ENCODE peak calls at places on chromosomes 4 and X, in ten cellular contexts. W is testis, R is breast epithelium, C is heart left ventricle, Y is stomach, U is IMR-90, H is suprapubic skin, M is GM12878, F is uterus, K is vagina. E is an unnamed sample.

GRCh38 chr4:164572877-164573279 is 181.1 kb upstream of the SMIM31 start:
- DNase-seq in H (no peak), C (no peak), F (no peak), M (no peak), Y (no peak), U (no peak), R (no peak), K (no peak), W (no peak), E (no peak)

GRCh38 chr4:148435654-148436406 is 6.4 kb downstream of the NR3C2 start:
- DNase-seq in R (no peak), F (no peak), M (no peak), C (peak; percentile 28), K (no peak), W (peak; percentile 18), H (no peak), Y (no peak), U (no peak), E (no peak)

GRCh38 chr4:17884063-17884462 is 73.3 kb downstream of the NCAPG start:
- DNase-seq in H (no peak), C (no peak), U (peak; percentile 61), M (no peak), K (no peak), R (no peak), Y (no peak), F (no peak), W (no peak), E (no peak)

GRCh38 chr4:129682586-129682985 is 586.6 kb downstream of the C4orf33 start:
- DNase-seq in U (no peak), W (no peak), H (no peak), C (no peak), Y (no peak), M (no peak), K (no peak), R (no peak), F (no peak), E (no peak)

GRCh38 chrX:48958635-48959094 is 1.3 kb upstream of the OTUD5 start:
- DNase-seq in U (peak; percentile 66), W (no peak), R (peak; percentile 52), C (no peak), H (no peak), K (no peak), Y (peak; percentile 32), F (peak; percentile 58), M (no peak), E (no peak)

GRCh38 chr4:181991374-181991773 is 251.8 kb upstream of the TENM3 start:
- DNase-seq in M (no peak), W (no peak), K (no peak), Y (no peak), C (no peak), R (no peak), H (no peak), U (no peak), F (no peak), E (no peak)

GRCh38 chr4:108003964-108004630 is 14.4 kb downstream of the HADH start:
- DNase-seq in U (no peak), M (no peak), K (no peak), R (no peak), H (no peak), W (no peak), C (no peak), F (no peak), Y (no peak), E (no peak)

GRCh38 chrX:1679238-1679637 is 64.4 kb downstream of the ASMT start:
- DNase-seq in W (no peak), K (no peak), H (no peak), U (no peak), M (no peak), R (no peak), F (no peak), Y (no peak), C (no peak), E (no peak)

GRCh38 chr4:83552085-83552484 is 16.2 kb downstream of the GPAT3 start:
- DNase-seq in K (no peak), U (no peak), H (no peak), M (no peak), Y (no peak), F (no peak), C (no peak), R (no peak), W (no peak), E (no peak)

DNA sequence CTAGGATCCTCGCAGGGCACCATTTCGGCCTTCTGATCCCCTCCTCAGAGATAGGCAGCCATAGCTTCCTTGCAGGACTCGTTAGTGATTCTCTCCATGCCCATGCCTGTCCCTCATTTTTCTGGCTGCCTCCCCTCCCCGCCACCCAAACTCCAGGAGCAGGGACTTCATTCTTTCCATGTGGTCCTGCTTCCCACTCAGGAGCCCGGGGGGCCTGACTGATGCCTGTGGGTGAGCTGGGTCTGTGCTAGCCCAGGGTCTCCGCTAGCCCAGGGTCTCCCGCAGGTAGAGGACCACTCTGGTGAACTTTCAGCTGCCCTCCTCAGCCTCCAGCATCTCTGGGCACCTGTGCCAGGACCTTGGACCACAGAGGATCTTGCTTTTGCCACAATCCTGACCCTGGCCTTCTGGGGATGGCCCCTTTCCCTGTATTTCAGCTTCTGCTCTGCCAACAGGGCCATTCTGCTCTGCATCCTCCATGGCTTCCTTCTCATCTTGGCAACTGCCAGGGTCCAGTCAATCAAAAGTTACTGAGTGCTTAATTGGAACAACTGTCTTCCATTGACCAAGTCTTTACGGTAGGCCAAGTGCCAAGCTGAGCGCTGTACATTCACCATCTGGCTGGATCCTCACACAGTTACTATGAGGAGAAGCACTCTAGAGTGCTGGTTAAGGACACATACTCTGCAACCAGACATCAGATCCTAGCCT is 152.2 kb downstream of the EFNB1 start:
- DNase-seq in K (peak; percentile 69), W (no peak), F (no peak), M (no peak), R (no peak), Y (no peak), H (no peak), U (no peak), C (no peak), E (no peak)
- H3K27me3 ChIP-seq in K (no peaks in the 10 kb centered on the region), W (no peaks in the 10 kb centered on the region), F (no peaks in the 10 kb centered on the region), M (no peaks in the 10 kb centered on the region), R (no peaks in the 10 kb centered on the region), Y (peaks cover 11% of the 10 kb centered on the region), H (no peaks in the 10 kb centered on the region), U (peaks cover 11% of the 10 kb centered on the region), C (no peaks in the 10 kb centered on the region), E (no peaks in the 10 kb centered on the region)

DNA sequence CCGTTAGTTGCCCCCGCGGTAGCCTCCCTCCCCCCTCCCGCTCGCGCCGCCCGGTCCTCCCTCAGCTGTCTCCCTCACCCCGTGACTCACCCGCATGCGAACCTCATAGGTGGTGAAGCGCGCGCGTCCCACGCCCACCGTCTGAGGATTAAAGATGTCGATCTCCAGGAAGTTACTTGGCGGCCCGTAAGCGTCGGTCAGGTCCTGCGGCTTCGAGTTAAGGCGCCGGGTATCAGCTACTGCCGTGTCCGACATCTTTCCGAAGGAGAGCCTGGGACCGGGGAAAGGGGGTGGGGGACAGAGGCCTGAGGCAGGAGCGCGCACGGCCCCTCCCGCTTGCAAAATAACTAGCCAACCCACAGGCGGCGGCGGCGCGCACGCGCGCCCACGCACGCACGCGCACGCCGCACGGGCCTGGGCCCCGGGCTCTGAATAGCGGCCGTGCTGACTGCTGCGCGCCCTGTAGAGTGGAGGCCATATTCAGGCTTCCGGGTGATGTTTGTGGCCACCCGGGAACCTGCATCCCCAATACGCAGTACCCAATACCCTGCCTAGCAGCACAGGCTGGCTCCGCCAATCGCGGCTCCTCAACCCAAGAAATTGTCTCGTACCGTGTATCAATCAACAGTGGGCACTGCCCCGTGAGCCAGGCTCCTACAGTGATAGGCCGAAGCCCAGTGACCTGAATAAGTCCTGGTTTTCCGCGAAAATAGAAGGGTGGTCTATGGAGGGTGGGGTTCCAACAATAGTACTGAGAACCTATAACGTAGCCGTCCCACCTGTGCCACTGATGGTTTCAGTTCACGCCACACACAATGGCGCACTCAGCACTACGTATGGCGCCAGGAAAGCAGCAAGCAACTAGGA is at the start of gene SNX12:
- DNase-seq in Y (peak; percentile 90), C (peak; percentile 91), F (peak; percentile 87), M (peak; percentile 77), W (peak; percentile 93), U (peak; percentile 94), K (peak; percentile 94), H (peak; percentile 89), R (peak; percentile 86), E (peak; percentile 78)
- TF ChIP-seq POLR2A in Y (no peak), C (peak; percentile 77), F (peak; percentile 45), M (peak; percentile 69), W (no peak), U (peak; percentile 34), K (no peak), H (no peak), R (no peak), E (peak; percentile 65)

GRCh38 chr4:40307627-40308497 is 27.3 kb upstream of the CHRNA9 start:
- DNase-seq in M (peak; percentile 84), K (no peak), Y (peak; percentile 43), C (peak; percentile 23), U (no peak), R (no peak), H (no peak), F (no peak), W (no peak), E (no peak)
- H3K4me1 ChIP-seq in M (peaks cover 65% of the 10 kb centered on the region), K (peaks cover 9% of the 10 kb centered on the region), Y (peaks cover 37% of the 10 kb centered on the region), C (peaks cover 7% of the 10 kb centered on the region), U (no peaks in the 10 kb centered on the region), R (no peaks in the 10 kb centered on the region), H (peaks cover 10% of the 10 kb centered on the region), F (no peaks in the 10 kb centered on the region), W (peaks cover 7% of the 10 kb centered on the region), E (no peaks in the 10 kb centered on the region)

GRCh38 chr4:2336659-2337058 is 74.8 kb upstream of the MXD4 start:
- DNase-seq in K (no peak), W (no peak), C (no peak), H (no peak), M (no peak), R (no peak), U (no peak), F (no peak), Y (no peak), E (no peak)

GRCh38 chr4:2339458-2340271 is 77.8 kb upstream of the MXD4 start:
- DNase-seq in U (no peak), K (peak; percentile 47), C (no peak), F (no peak), Y (peak; percentile 22), H (peak; percentile 57), W (peak; percentile 4), M (no peak), R (peak; percentile 43), E (no peak)

GRCh38 chr4:2338754-2339457 is 77.0 kb upstream of the MXD4 start:
- DNase-seq in M (no peak), Y (peak; percentile 29), F (no peak), K (peak; percentile 69), U (no peak), H (peak; percentile 48), W (no peak), R (peak; percentile 42), C (no peak), E (no peak)

GRCh38 chr4:2337131-2337723 is 75.3 kb upstream of the MXD4 start:
- DNase-seq in U (no peak), F (no peak), M (no peak), C (no peak), Y (no peak), R (no peak), K (no peak), W (no peak), H (peak; percentile 54), E (no peak)

DNA sequence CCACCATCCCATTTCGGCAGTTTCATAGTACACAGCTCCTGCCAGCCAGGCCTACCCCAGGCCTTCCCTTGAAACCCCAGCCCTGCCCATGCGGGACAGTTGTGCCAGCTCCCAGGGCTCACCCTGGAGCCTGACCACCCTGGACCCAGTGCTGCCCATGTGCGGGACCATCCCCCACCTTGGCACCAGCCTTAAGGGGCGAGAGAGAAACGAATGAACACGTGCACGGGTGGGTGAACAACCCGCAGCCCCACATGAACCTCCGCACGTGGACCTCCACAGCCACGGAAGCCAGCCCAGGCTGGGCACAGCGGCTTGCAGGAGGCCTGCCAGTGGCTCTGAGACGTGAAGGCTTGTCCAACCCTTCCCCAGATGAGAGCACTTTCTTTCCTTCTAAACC is 76.0 kb upstream of the MXD4 start:
- DNase-seq in C (no peak), Y (peak; percentile 23), W (no peak), M (no peak), K (peak; percentile 58), H (peak; percentile 49), F (no peak), R (peak; percentile 27), U (no peak), E (no peak)
- H3K27me3 ChIP-seq in C (no peaks in the 10 kb centered on the region), Y (no peaks in the 10 kb centered on the region), W (no peaks in the 10 kb centered on the region), M (no peaks in the 10 kb centered on the region), K (no peaks in the 10 kb centered on the region), H (no peaks in the 10 kb centered on the region), F (no peaks in the 10 kb centered on the region), R (no peaks in the 10 kb centered on the region), U (peaks cover 14% of the 10 kb centered on the region), E (no peaks in the 10 kb centered on the region)